ENCODE peak calls at places on chromosomes 11 and 22, in seven cellular contexts. D is fibroblast of mammary gland; P is cardiac septum; X is mesothelial cell of epicardium; F is CD4-positive, CD25-positive, alpha-beta regulatory T cell; H is GM13977; J is amniotic epithelial cell. N is an unnamed sample.

GRCh38 chr22:37345863-37346514 is 63.7 kb downstream of the CYTH4 start:
- DNase-seq in X (no peak), J (peak), F (no peak), P (no peak), H (no peak), D (peak), N (peak)

GRCh38 chr11:30143098-30143705 is 87.6 kb upstream of the FSHB start:
- DNase-seq in H (peak), J (peak), D (peak), P (no peak), F (no peak), X (no peak), N (peak)

GRCh38 chr11:128497057-128497957 is 90.1 kb downstream of the ETS1 start:
- DNase-seq in J (peak), D (peak), X (no peak), H (peak), P (no peak), F (no peak), N (peak)

GRCh38 chr22:31872209-31872608 is 72.1 kb upstream of the YWHAH start:
- DNase-seq in D (no peak), P (no peak), F (no peak), H (no peak), J (no peak), X (no peak), N (no peak)

GRCh38 chr11:32210601-32211000 is 119.7 kb downstream of the RCN1 start:
- DNase-seq in F (no peak), P (no peak), J (peak), X (no peak), H (no peak), D (peak), N (peak)

GRCh38 chr11:116691779-116692178 is 81.0 kb downstream of the BUD13 start:
- DNase-seq in P (no peak), H (peak), D (peak), F (peak), J (no peak), X (peak), N (peak)

GRCh38 chr11:62832346-62833234 is at the start of gene TEX54:
- DNase-seq in J (no peak), D (peak), P (no peak), F (no peak), X (no peak), H (no peak), N (no peak)

GRCh38 chr11:68312117-68312779 is at the start of gene LRP5:
- DNase-seq in H (peak), X (peak), D (no peak), P (no peak), J (no peak), F (no peak), N (no peak)

GRCh38 chr11:130068986-130069683 is 559 bp upstream of the APLP2 start:
- DNase-seq in F (no peak), X (no peak), D (peak), H (no peak), J (peak), P (peak), N (peak)

GRCh38 chr11:46485852-46486443 is 94.4 kb upstream of the CHRM4 start:
- DNase-seq in P (no peak), F (no peak), D (no peak), X (no peak), H (no peak), J (no peak), N (no peak)

GRCh38 chr22:27673839-27674238 is 127.7 kb downstream of the MN1 start:
- DNase-seq in F (no peak), J (no peak), X (no peak), H (no peak), D (no peak), P (no peak), N (no peak)

GRCh38 chr11:61065955-61066638 is 36.2 kb upstream of the CD5 start:
- DNase-seq in D (no peak), J (no peak), P (no peak), X (no peak), H (no peak), F (no peak), N (no peak)

GRCh38 chr11:117620131-117620530 is 176.9 kb downstream of the DSCAML1 start:
- DNase-seq in F (no peak), P (peak), D (no peak), J (no peak), X (no peak), H (no peak), N (no peak)

GRCh38 chr11:44605068-44605708 is 39.7 kb downstream of the CD82 start:
- DNase-seq in X (no peak), J (no peak), F (no peak), P (no peak), H (no peak), D (no peak), N (no peak)

GRCh38 chr11:76685237-76685636 is 14.7 kb upstream of the LRRC32 start:
- DNase-seq in P (no peak), X (no peak), F (no peak), D (no peak), J (no peak), H (no peak), N (no peak)

GRCh38 chr11:31699066-31699465 is 112.1 kb downstream of the PAX6 start:
- DNase-seq in F (no peak), J (no peak), H (no peak), D (no peak), X (no peak), P (no peak), N (no peak)

GRCh38 chr11:111001986-111002616 is 243.4 kb upstream of the POU2AF2 start:
- DNase-seq in D (peak), P (no peak), J (peak), F (no peak), X (no peak), H (no peak), N (peak)

GRCh38 chr11:2929880-2930704 is 872 bp upstream of the PHLDA2 start:
- DNase-seq in D (peak), J (peak), F (no peak), H (peak), X (no peak), P (peak), N (peak)

GRCh38 chr11:57598831-57599155 is 1.3 kb downstream of the SERPING1 start:
- DNase-seq in X (no peak), D (peak), F (no peak), J (peak), H (no peak), P (no peak), N (peak)

GRCh38 chr11:82682003-82682751 is 51.5 kb downstream of the FAM181B start:
- DNase-seq in F (no peak), J (peak), P (no peak), H (no peak), D (peak), X (no peak), N (peak)

GRCh38 chr22:47107431-47107830 is 345.0 kb downstream of the TBC1D22A start:
- DNase-seq in F (no peak), J (peak), X (no peak), D (peak), P (no peak), H (no peak), N (peak)

GRCh38 chr11:16891170-16891569 is 123.0 kb downstream of the PLEKHA7 start:
- DNase-seq in J (no peak), X (no peak), P (no peak), H (no peak), D (no peak), F (no peak), N (no peak)

GRCh38 chr11:68810164-68810563 is 31.6 kb downstream of the CPT1A start:
- DNase-seq in H (no peak), J (no peak), P (peak), D (no peak), F (no peak), X (no peak), N (no peak)

GRCh38 chr11:55503449-55503848 is 50.8 kb upstream of the OR4C15 start:
- DNase-seq in P (no peak), F (no peak), D (no peak), J (no peak), X (no peak), H (no peak), N (no peak)

GRCh38 chr11:56688554-56688953 is 10.3 kb upstream of the OR9G1 start:
- DNase-seq in D (no peak), J (no peak), H (no peak), P (no peak), X (no peak), F (no peak), N (no peak)

GRCh38 chr11:66002648-66003225 is 434 bp downstream of the BANF1 start:
- DNase-seq in P (peak), H (peak), F (no peak), D (peak), J (peak), X (no peak), N (peak)

N was measured in choroid plexus epithelial cell.